ENCODE peak calls at places on chromosomes 13 and 19, in five cellular contexts. D is NCI-H146, Y is memory B cell, R is T-helper 9 cell, A is Daoy. I is an unnamed sample.

GRCh38 chr19:14474827-14475226 is 327 bp downstream of the PTGER1 start:
- DNase-seq in D (no peak), Y (no peak), R (no peak), A (no peak), I (no peak)

GRCh38 chr19:51124216-51124615 is 490 bp upstream of the SIGLEC9 start:
- DNase-seq in D (no peak), Y (no peak), R (no peak), A (no peak), I (no peak)

GRCh38 chr13:81017525-81018152 is 676.7 kb upstream of the SPRY2 start:
- DNase-seq in D (peak), Y (no peak), R (no peak), A (peak), I (peak)

GRCh38 chr13:97125810-97126738 is 96.1 kb upstream of the MBNL2 start:
- DNase-seq in D (peak), Y (no peak), R (no peak), A (peak), I (peak)

GRCh38 chr13:102495663-102496062 is 93.8 kb upstream of the FGF14 start:
- DNase-seq in D (no peak), Y (no peak), R (no peak), A (no peak), I (no peak)

GRCh38 chr13:36163303-36163702 is 32.1 kb upstream of the DCLK1 start:
- DNase-seq in D (peak), Y (no peak), R (no peak), A (peak), I (no peak)

GRCh38 chr19:12156254-12157058 is at the start of gene ZNF625:
- DNase-seq in D (peak), Y (peak), R (no peak), A (peak), I (peak)

GRCh38 chr13:102354011-102354410 is 47.8 kb downstream of the FGF14 start:
- DNase-seq in D (no peak), Y (no peak), R (no peak), A (no peak), I (no peak)

GRCh38 chr13:20492641-20493040 is 33.0 kb downstream of the CRYL1 start:
- DNase-seq in D (peak), Y (peak), R (peak), A (peak), I (peak)